ENCODE peak calls at places on chromosomes 13 and 19, in ten cellular contexts. V is skeletal muscle cell; I is CD8-positive, alpha-beta T cell; N is NCI-H226; M is AG04450; C is nucleus accumbens; S is caudate nucleus; E is activated T-cell treated with anti-CD3 and anti-CD28 coated beads for 24 hours; X is COR-L47; Z is activated CD8-positive, alpha-beta memory T cell treated with anti-CD3 and anti-CD28 coated beads, Interleukin-2, amount 10 ng/mL, durations not matched to agents 7 days and 5 days. J is an unnamed sample.

GRCh38 chr13:41495044-41495443 is 37.7 kb downstream of the RGCC start:
- DNase-seq in I (no peak), C (no peak), X (no peak), Z (no peak), V (no peak), N (no peak), E (no peak), S (no peak), M (no peak), J (no peak)

GRCh38 chr13:57629821-57630235 is 1.7 kb upstream of the PCDH17 start:
- DNase-seq in X (peak; percentile 82), S (peak; percentile 98), M (no peak), C (peak; percentile 96), V (peak; percentile 77), N (no peak), I (no peak), E (peak; percentile 13), Z (peak; percentile 39), J (peak; percentile 65)

GRCh38 chr19:8145969-8146368 is 3.4 kb downstream of the FBN3 start:
- DNase-seq in N (no peak), M (no peak), S (no peak), E (no peak), C (no peak), I (no peak), X (no peak), Z (no peak), V (no peak), J (no peak)

GRCh38 chr19:29467824-29468401 is 57.9 kb upstream of the VSTM2B start:
- DNase-seq in C (no peak), N (peak; percentile 12), V (no peak), E (no peak), I (peak; percentile 16), M (no peak), X (peak; percentile 32), Z (peak; percentile 48), S (no peak), J (peak; percentile 26)

GRCh38 chr13:74388626-74389025 is 254.4 kb upstream of the KLF12 start:
- DNase-seq in V (no peak), I (no peak), M (no peak), N (no peak), Z (no peak), E (no peak), S (no peak), X (no peak), C (no peak), J (no peak)

GRCh38 chr19:2474232-2475017 is 1.5 kb upstream of the GADD45B start:
- DNase-seq in Z (peak; percentile 90), X (peak; percentile 47), C (peak; percentile 32), E (peak; percentile 84), N (peak; percentile 86), S (peak; percentile 75), V (peak; percentile 83), I (peak; percentile 85), M (no peak), J (no peak)

GRCh38 chr19:35135389-35135909 is 590 bp upstream of the LGI4 start:
- DNase-seq in N (peak; percentile 30), V (no peak), X (peak; percentile 48), C (peak; percentile 71), I (peak; percentile 64), S (peak; percentile 47), Z (peak; percentile 76), M (no peak), E (peak; percentile 48), J (no peak)

GRCh38 chr13:50676602-50677001 is 166.9 kb downstream of the DLEU7 start:
- DNase-seq in E (no peak), I (no peak), X (no peak), V (no peak), S (no peak), M (no peak), N (peak; percentile 30), Z (no peak), C (no peak), J (no peak)

GRCh38 chr13:89514534-89515312 is 1832.8 kb upstream of the MIR17HG start:
- DNase-seq in I (no peak), E (no peak), X (peak; percentile 8), V (peak; percentile 80), C (no peak), S (no peak), Z (no peak), M (peak; percentile 11), N (peak; percentile 85), J (no peak)

J was measured in NCI-H1436 treated with DMSO at 0.1 percent for 48 hours.